ENCODE peak calls at places on chromosomes 12 and 14, in seven cellular contexts. D is OCI-LY7, C is PC-3, T is MM.1S, H is GM23248, G is hepatocyte, P is HCT116. W is an unnamed sample. For H3K9me2, the result is how much of the 10 kb centered on the place peaks cover.

GRCh38 chr14:74019743-74020142 is 594 bp downstream of the BBOF1 start:
- DNase-seq in D (no peak), C (no peak), T (no peak), H (peak), G (peak), P (no peak), W (no peak)

GRCh38 chr12:53495903-53496751 is 3.1 kb downstream of the MAP3K12 start:
- DNase-seq in D (no peak), C (no peak), T (no peak), H (peak), G (peak), P (no peak), W (peak)

GRCh38 chr14:36935976-36936678 is 236.3 kb downstream of the SLC25A21 start:
- DNase-seq in D (no peak), C (peak), T (no peak), H (peak), G (no peak), P (no peak), W (no peak)

GRCh38 chr12:113162102-113163029 is 12.8 kb downstream of the CFAP73 start:
- DNase-seq in D (peak), C (peak), T (no peak), H (peak), G (no peak), P (no peak), W (peak)

GRCh38 chr12:112537710-112538396 is 119.1 kb downstream of the PTPN11 start:
- DNase-seq in D (no peak), C (peak), T (no peak), H (no peak), G (peak), P (peak), W (peak)

GRCh38 chr14:97033556-97034081 is 236.4 kb downstream of the VRK1 start:
- DNase-seq in D (no peak), C (no peak), T (no peak), H (no peak), G (no peak), P (no peak), W (peak)

GRCh38 chr12:52561880-52562449 is 9.0 kb upstream of the KRT71 start:
- DNase-seq in D (no peak), C (peak), T (no peak), H (peak), G (peak), P (peak), W (peak)

GRCh38 chr12:113310489-113310888 is 24.4 kb downstream of the SLC8B1 start:
- DNase-seq in D (peak), C (peak), T (no peak), H (peak), G (no peak), P (no peak), W (peak)

GRCh38 chr12:47507221-47507620 is 198.6 kb downstream of the RPAP3 start:
- DNase-seq in D (no peak), C (no peak), T (no peak), H (peak), G (no peak), P (no peak), W (no peak)

GRCh38 chr14:25406818-25407217 is 356.9 kb upstream of the STXBP6 start:
- DNase-seq in D (peak), C (peak), T (peak), H (peak), G (peak), P (no peak), W (peak)

GRCh38 chr12:109770104-109770860 is 56.7 kb downstream of the FAM222A start:
- DNase-seq in D (no peak), C (no peak), T (no peak), H (no peak), G (no peak), P (no peak), W (no peak)

GRCh38 chr12:10223208-10223607 is 10.5 kb downstream of the GABARAPL1 start:
- DNase-seq in D (no peak), C (no peak), T (no peak), H (no peak), G (no peak), P (no peak), W (no peak)

GRCh38 chr12:68532204-68532886 is 78.4 kb upstream of the RAP1B start:
- DNase-seq in D (no peak), C (no peak), T (no peak), H (no peak), G (no peak), P (no peak), W (no peak)

GRCh38 chr12:44537354-44537753 is 338.8 kb downstream of the NELL2 start:
- DNase-seq in D (no peak), C (no peak), T (no peak), H (no peak), G (no peak), P (no peak), W (no peak)

GRCh38 chr12:104485651-104486341 is 29.0 kb downstream of the CHST11 start:
- DNase-seq in D (peak), C (no peak), T (no peak), H (peak), G (no peak), P (no peak), W (no peak)

GRCh38 chr12:116759783-116760581 is 21.9 kb downstream of the RNFT2 start:
- DNase-seq in D (no peak), C (no peak), T (no peak), H (no peak), G (no peak), P (peak), W (peak)

GRCh38 chr14:54737132-54737711 is 165.4 kb downstream of the GCH1 start:
- DNase-seq in D (no peak), C (peak), T (no peak), H (peak), G (no peak), P (no peak), W (no peak)

GRCh38 chr14:56417173-56417572 is 162.4 kb upstream of the TMEM260 start:
- DNase-seq in D (no peak), C (no peak), T (no peak), H (no peak), G (no peak), P (no peak), W (no peak)

GRCh38 chr14:23430733-23431105 is 4.7 kb downstream of the MYH7 start:
- DNase-seq in D (no peak), C (no peak), T (no peak), H (peak), G (peak), P (no peak), W (no peak)

GRCh38 chr12:50764116-50764860 is 387 bp downstream of the ATF1 start:
- DNase-seq in D (peak), C (no peak), T (peak), H (peak), G (peak), P (no peak), W (peak)

GRCh38 chr12:10554228-10554970 is 48.7 kb downstream of the EIF2S3B start:
- DNase-seq in D (peak), C (no peak), T (no peak), H (no peak), G (no peak), P (no peak), W (no peak)

GRCh38 chr14:74591899-74592298 is 20.1 kb downstream of the LTBP2 start:
- DNase-seq in D (no peak), C (no peak), T (no peak), H (no peak), G (no peak), P (no peak), W (no peak)

GRCh38 chr12:119182701-119183493 is 4.2 kb downstream of the HSPB8 start:
- DNase-seq in D (no peak), C (no peak), T (no peak), H (no peak), G (peak), P (no peak), W (no peak)

GRCh38 chr12:14573118-14573517 is 5.4 kb upstream of the PLBD1 start:
- DNase-seq in D (no peak), C (no peak), T (no peak), H (no peak), G (no peak), P (no peak), W (no peak)

GRCh38 chr12:117514016-117514415 is 152.6 kb upstream of the NOS1 start:
- DNase-seq in D (no peak), C (no peak), T (no peak), H (no peak), G (no peak), P (no peak), W (peak)

GRCh38 chr12:123286997-123287396 is 15.3 kb upstream of the CDK2AP1 start:
- DNase-seq in D (no peak), C (no peak), T (no peak), H (no peak), G (no peak), P (no peak), W (peak)
- H3K9me2 ChIP-seq in D (under half), C (under half), T (under half), H (under half), G (under half), P (under half), W (under half)

GRCh38 chr14:39322807-39323206 is 89.1 kb downstream of the MIA2 start:
- DNase-seq in D (no peak), C (no peak), T (no peak), H (peak), G (no peak), P (no peak), W (no peak)
- TF ChIP-seq EZH2phosphoT487 in D (no peak), C (no peak), T (no peak), H (no peak), G (no peak), P (no peak), W (no peak)

GRCh38 chr12:93749515-93749914 is 72.3 kb downstream of the CRADD start:
- DNase-seq in D (no peak), C (no peak), T (no peak), H (no peak), G (no peak), P (no peak), W (no peak)
- H3K4me3 ChIP-seq in D (no peak), C (no peak), T (no peak), H (no peak), G (no peak), P (no peak), W (no peak)

DNA sequence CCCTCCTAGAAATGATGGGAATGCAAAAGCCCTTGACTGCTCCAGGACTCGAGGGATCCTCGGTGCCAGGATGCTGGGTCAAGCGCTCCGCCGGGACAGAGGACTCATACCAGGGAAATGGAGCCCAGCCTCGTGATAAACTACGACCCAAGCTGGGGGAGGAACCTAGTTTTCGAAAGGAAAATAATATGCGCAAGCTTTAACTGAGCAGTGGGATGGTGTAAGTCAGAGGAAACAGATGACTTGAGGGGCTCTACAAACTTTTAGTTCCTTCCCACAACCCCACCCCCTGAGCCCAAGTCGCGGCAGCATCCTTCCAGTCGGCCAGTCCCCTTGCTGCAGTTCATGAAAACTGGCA is 654 bp upstream of the SUPT16H start:
- DNase-seq in D (no peak), C (no peak), T (peak), H (no peak), G (no peak), P (no peak), W (no peak)
- H3K9me2 ChIP-seq in D (under half), C (under half), T (under half), H (under half), G (under half), P (under half), W (under half)

W was measured in GM23338.